ENCODE peak calls at places on chromosomes 2 and 18, in four cellular contexts. T, D, Q and V are unnamed samples.

GRCh38 chr2:2812117-2812516 is 481.0 kb upstream of the MYT1L start:
- DNase-seq in T (no peak), D (no peak), Q (no peak), V (no peak)

GRCh38 chr2:3780477-3781402 is 77.4 kb downstream of the DCDC2C start:
- DNase-seq in T (peak; percentile 71), Q (peak; percentile 28), D (peak; percentile 75), V (peak; percentile 67)

GRCh38 chr2:71466301-71467179 is 13.2 kb downstream of the DYSF start:
- DNase-seq in D (no peak), Q (no peak), T (no peak), V (peak; percentile 56)

GRCh38 chr2:172829229-172829628 is 93.6 kb downstream of the RAPGEF4 start:
- DNase-seq in T (no peak), D (peak; percentile 9), Q (no peak), V (no peak)

GRCh38 chr18:57296336-57296735 is 56.0 kb upstream of the ST8SIA3 start:
- DNase-seq in Q (no peak), T (no peak), D (no peak), V (no peak)

GRCh38 chr2:74744731-74745505 is 89.0 kb upstream of the HK2 start:
- DNase-seq in D (no peak), T (no peak), Q (no peak), V (no peak)

GRCh38 chr2:283996-284794 is 3.7 kb downstream of the ALKAL2 start:
- DNase-seq in Q (no peak), D (no peak), T (no peak), V (no peak)

GRCh38 chr2:109295781-109296117 is 166.7 kb downstream of the SH3RF3 start:
- DNase-seq in D (no peak), T (no peak), Q (no peak), V (no peak)

GRCh38 chr2:36277146-36277808 is 78.3 kb upstream of the CRIM1 start:
- DNase-seq in T (no peak), Q (no peak), D (no peak), V (no peak)

GRCh38 chr2:215460682-215461081 is 24.8 kb upstream of the FN1 start:
- DNase-seq in D (peak; percentile 89), Q (no peak), T (no peak), V (no peak)

GRCh38 chr2:70557171-70557838 is 3.7 kb upstream of the TGFA start:
- DNase-seq in T (no peak), Q (no peak), D (peak; percentile 94), V (no peak)

GRCh38 chr2:80022018-80022417 is 282.5 kb downstream of the LRRTM1 start:
- DNase-seq in T (no peak), D (no peak), Q (no peak), V (no peak)

GRCh38 chr2:48600204-48600813 is 17.3 kb upstream of the GTF2A1L start:
- DNase-seq in D (peak; percentile 42), Q (no peak), T (peak; percentile 63), V (peak; percentile 28)

GRCh38 chr2:43104106-43104505 is 122.3 kb downstream of the ZFP36L2 start:
- DNase-seq in D (no peak), T (no peak), Q (no peak), V (no peak)

GRCh38 chr2:171432969-171433762 is 624 bp downstream of the METTL8 start:
- DNase-seq in Q (no peak), T (peak; percentile 87), D (peak; percentile 83), V (peak; percentile 38)

GRCh38 chr2:240956161-240956934 is 42.1 kb upstream of the SNED1 start:
- DNase-seq in D (no peak), Q (no peak), T (no peak), V (no peak)

DNA sequence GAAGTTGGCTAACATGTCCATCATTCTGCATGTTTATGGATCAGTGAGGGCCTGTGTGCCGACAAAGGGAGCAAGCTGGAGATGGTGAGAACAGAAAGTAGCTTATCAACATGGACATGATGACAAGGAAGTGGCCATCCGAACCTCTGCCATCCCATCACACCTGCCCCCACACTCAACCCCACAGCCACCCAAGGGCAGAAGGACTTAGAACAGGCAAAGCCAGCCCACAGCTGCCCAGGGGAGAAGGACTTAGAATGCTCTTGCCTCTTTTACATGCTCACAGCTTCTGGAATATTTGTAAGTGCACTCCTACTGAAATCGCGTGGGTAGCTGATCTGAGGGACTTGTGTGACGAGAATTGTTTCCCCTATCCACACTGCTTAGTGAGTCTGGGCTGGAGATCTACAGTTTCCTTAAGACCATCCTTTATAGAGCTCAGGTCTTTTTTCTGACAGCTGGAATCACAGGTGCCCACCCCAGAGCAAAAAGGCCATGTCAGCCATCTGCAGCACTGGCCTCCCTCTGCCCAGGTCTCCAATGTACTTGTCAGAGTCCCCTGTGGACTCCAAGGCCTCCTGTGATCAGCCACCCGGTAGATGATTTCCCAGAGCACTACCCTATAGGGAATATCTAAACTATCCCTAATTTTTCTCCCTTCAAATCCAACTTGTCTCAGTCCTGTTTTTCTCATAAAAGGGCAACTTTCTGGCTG is 154.1 kb downstream of the SMAD7 start:
- DNase-seq in T (no peak), Q (no peak), D (no peak), V (no peak)
- TF ChIP-seq FOXK2 in T (no peak), Q (no peak), D (no peak), V (no peak)

GRCh38 chr2:237670641-237671040 is 43.3 kb downstream of the LRRFIP1 start:
- DNase-seq in Q (no peak), T (no peak), D (no peak), V (no peak)
- TF ChIP-seq BHLHE40 in Q (no peak), T (no peak), D (no peak), V (no peak)

DNA sequence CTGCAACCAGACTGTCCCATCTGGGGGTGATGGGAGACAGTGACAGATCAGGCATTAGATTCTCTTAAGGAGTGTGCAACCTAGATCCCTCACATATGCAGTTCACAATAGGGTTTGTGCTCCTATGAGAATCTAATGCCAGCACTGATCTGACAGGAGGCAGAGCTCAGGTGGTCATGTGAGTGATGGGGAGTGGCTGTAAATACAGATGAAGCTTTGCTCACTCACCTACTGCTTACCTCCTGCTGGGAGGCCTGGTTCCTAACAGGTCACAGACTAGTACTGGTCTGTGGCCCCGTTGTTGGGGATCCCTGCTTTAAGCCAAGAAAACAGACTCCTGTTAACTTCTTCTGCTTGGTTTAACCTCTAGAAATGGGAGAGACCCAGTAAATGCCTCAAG is 3.2 kb downstream of the CYP27A1 start:
- DNase-seq in D (peak; percentile 58), Q (no peak), T (no peak), V (no peak)
- TF ChIP-seq FOXK2 in D (no peak), Q (no peak), T (no peak), V (no peak)

GRCh38 chr2:150169230-150169629 is 318.2 kb downstream of the RND3 start:
- DNase-seq in T (no peak), Q (no peak), D (no peak), V (no peak)
- TF ChIP-seq BHLHE40 in T (no peak), Q (no peak), D (no peak), V (no peak)

DNA sequence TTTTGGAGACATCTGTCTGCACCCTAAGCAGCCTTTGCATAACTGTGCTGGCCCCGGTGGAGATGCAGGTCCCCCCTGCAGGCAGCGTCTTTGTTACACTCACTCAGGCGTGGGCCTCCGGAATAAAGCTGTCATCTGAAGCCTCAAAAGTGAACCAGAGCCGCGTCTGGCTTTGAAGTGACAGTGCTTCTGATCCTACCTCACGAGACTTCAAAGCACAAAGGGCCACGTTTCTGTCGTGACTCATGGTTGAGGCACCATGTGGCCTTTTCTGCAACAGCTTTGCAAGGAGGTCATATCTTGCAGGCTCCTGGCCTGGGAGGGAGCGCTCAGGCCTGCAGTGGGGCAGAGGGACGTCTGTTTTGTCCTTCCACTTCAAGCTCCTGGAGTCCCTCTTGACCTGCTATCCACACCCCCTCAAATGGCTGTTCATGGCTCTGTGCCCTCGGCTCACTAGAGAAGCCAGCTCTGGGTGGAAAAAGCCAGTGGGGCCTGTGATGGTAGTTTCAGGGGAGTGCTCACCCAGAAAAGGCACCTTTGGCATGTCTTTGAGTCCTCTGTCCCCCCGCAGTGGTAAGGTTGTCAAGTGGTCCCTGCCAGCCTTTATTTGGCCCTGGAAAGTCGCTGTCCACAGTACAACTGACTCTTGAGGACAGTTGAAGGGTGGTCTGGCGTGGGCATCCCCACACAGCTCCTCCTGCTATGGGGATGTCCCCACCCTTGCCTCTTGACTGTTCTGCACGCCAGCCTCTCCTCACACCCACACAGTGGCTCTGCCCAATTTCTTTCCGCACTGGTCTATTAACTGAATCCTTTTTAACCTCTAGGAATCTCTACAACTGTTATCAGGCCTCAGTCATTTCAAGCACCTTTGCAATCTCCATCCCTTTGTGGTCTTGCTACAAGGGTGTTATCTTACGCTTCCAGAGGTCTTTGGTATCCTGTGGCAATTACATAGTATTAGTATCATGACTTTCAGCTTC is 19.3 kb downstream of the GPR55 start:
- DNase-seq in Q (no peak), T (peak; percentile 68), D (peak; percentile 83), V (no peak)
- TF ChIP-seq FOXK2 in Q (no peak), T (no peak), D (no peak), V (no peak)

GRCh38 chr18:26956894-26957293 is 91.4 kb upstream of the AQP4 start:
- DNase-seq in D (no peak), T (no peak), Q (no peak), V (no peak)
- TF ChIP-seq BHLHE40 in D (no peak), T (no peak), Q (no peak), V (no peak)

GRCh38 chr2:161983896-161984295 is 90.1 kb downstream of the DPP4 start:
- DNase-seq in T (no peak), Q (no peak), D (no peak), V (no peak)
- TF ChIP-seq FOXK2 in T (no peak), Q (no peak), D (no peak), V (no peak)

GRCh38 chr2:219720956-219721355 is 93.5 kb downstream of the SLC4A3 start:
- DNase-seq in D (no peak), T (no peak), Q (no peak), V (no peak)

GRCh38 chr2:219724628-219725027 is 97.2 kb downstream of the SLC4A3 start:
- DNase-seq in D (peak; percentile 35), Q (no peak), T (peak; percentile 63), V (no peak)

GRCh38 chr2:219723311-219723710 is 95.9 kb downstream of the SLC4A3 start:
- DNase-seq in Q (no peak), D (no peak), T (no peak), V (no peak)

GRCh38 chr2:219719521-219719920 is 92.1 kb downstream of the SLC4A3 start:
- DNase-seq in T (no peak), Q (no peak), D (no peak), V (no peak)

DNA sequence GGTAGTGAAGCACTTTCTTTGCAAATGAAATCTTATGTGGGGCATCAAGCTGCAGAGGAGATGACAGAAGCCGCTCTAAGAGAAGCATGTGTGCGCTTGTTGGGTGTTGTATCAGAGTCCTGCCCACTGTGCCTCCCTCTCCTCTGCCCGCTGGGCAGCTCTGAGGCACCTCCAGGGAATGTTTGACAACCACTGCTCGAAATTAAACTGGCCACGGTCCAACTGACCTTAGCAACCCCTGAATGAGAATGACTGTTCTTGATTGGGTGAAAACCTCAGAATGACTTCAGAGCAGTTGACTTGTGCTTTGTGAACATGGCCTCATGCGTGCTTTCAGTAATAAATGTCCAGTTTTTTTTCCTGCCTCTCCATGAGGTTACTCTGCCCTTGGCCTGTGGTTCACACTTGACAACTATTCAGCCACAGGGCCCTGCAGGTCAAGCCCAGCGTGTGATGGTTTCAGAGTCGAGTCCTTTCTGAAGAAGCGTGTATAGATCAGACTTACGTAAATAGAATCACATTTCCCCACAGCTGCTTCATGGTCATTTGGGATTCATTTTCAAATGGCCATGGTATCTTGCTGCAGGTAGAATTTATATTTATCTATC is 95.0 kb downstream of the SLC4A3 start:
- DNase-seq in D (peak; percentile 60), T (no peak), Q (no peak), V (no peak)
- TF ChIP-seq BHLHE40 in D (no peak), T (no peak), Q (no peak), V (no peak)

GRCh38 chr2:237475704-237476107 is 11.3 kb upstream of the MLPH start:
- DNase-seq in D (no peak), T (no peak), Q (no peak), V (no peak)
- TF ChIP-seq FOXK2 in D (no peak), T (no peak), Q (no peak), V (no peak)

GRCh38 chr2:142965464-142965863 is 88.0 kb downstream of the KYNU start:
- DNase-seq in D (no peak), T (no peak), Q (no peak), V (no peak)
- TF ChIP-seq BHLHE40 in D (no peak), T (no peak), Q (no peak), V (no peak)